ENCODE peak calls at places on chromosome 19, in eight cellular contexts. A, H, J, E, D, C, M and B are unnamed samples.

GRCh38 chr19:28497137-28497536 is 715.8 kb downstream of the UQCRFS1 start:
- DNase-seq in M (no peak), E (no peak), D (no peak), C (no peak), H (peak), A (no peak), J (peak), B (no peak)

GRCh38 chr19:16542894-16543498 is 759 bp upstream of the CHERP start:
- DNase-seq in A (peak), J (peak), D (no peak), E (no peak), M (no peak), H (no peak), C (no peak), B (no peak)

GRCh38 chr19:10230904-10231623 is at the start of gene S1PR2:
- DNase-seq in J (no peak), D (peak), M (peak), E (peak), A (peak), C (peak), H (peak), B (peak)

GRCh38 chr19:14383898-14384669 is 2.8 kb downstream of the ADGRE5 start:
- DNase-seq in D (no peak), A (peak), J (peak), E (peak), M (no peak), H (peak), C (no peak), B (peak)

GRCh38 chr19:35782589-35782988 is 7.2 kb downstream of the ARHGAP33 start:
- DNase-seq in J (no peak), A (no peak), D (peak), M (no peak), H (no peak), E (no peak), C (peak), B (no peak)

GRCh38 chr19:4596033-4596904 is 36.8 kb upstream of the SEMA6B start:
- DNase-seq in A (no peak), D (peak), J (no peak), C (no peak), E (no peak), M (no peak), H (no peak), B (no peak)

GRCh38 chr19:15421726-15422260 is 3.0 kb upstream of the AKAP8L start:
- DNase-seq in A (no peak), H (no peak), M (peak), E (peak), J (no peak), C (peak), D (peak), B (no peak)

GRCh38 chr19:28184997-28185396 is 1028.0 kb downstream of the UQCRFS1 start:
- DNase-seq in D (no peak), H (no peak), A (no peak), E (no peak), J (peak), M (no peak), C (no peak), B (no peak)

GRCh38 chr19:49338691-49339363 is 3.6 kb downstream of the CD37 start:
- DNase-seq in M (peak), A (peak), D (peak), H (peak), C (peak), J (peak), E (peak), B (peak)

GRCh38 chr19:15850385-15850784 is 34.9 kb upstream of the OR10H1 start:
- DNase-seq in J (no peak), D (no peak), C (no peak), A (no peak), E (no peak), H (no peak), M (no peak), B (no peak)

GRCh38 chr19:56566904-56567273 is 379 bp upstream of the ZNF470 start:
- DNase-seq in M (peak), C (no peak), J (peak), E (peak), D (peak), A (peak), H (no peak), B (no peak)

GRCh38 chr19:14556662-14557188 is 15.1 kb downstream of the NDUFB7 start:
- DNase-seq in E (peak), D (peak), H (peak), A (peak), J (peak), M (peak), C (peak), B (peak)

GRCh38 chr19:51259348-51260245 is 8.7 kb downstream of the SIGLECL1 start:
- DNase-seq in J (peak), E (no peak), H (no peak), C (no peak), M (no peak), D (no peak), A (peak), B (no peak)

GRCh38 chr19:19578241-19578640 is 40.2 kb downstream of the CILP2 start:
- DNase-seq in H (no peak), A (no peak), M (no peak), E (no peak), J (no peak), D (no peak), C (no peak), B (no peak)

GRCh38 chr19:41957838-41958366 is 1.2 kb downstream of the RABAC1 start:
- DNase-seq in C (peak), D (peak), H (peak), M (peak), E (peak), A (peak), J (peak), B (no peak)

GRCh38 chr19:42201489-42202289 is 15.8 kb downstream of the DEDD2 start:
- DNase-seq in J (no peak), C (no peak), H (no peak), A (peak), D (no peak), M (peak), E (no peak), B (peak)

GRCh38 chr19:39406656-39407393 is at the start of gene ZFP36:
- DNase-seq in A (peak), J (peak), H (peak), M (peak), D (peak), E (peak), C (peak), B (peak)
- TF ChIP-seq CTCF in A (peak), J (no peak), H (peak), M (no peak), D (no peak), E (no peak), C (no peak), B (no peak)

GRCh38 chr19:58380736-58381459 is at the start of gene ZNF837:
- DNase-seq in J (peak), E (peak), C (peak), H (peak), A (peak), D (peak), M (peak), B (peak)

GRCh38 chr19:58381460-58382220 is 810 bp upstream of the ZNF837 start:
- DNase-seq in C (no peak), H (no peak), E (peak), D (no peak), J (no peak), M (no peak), A (no peak), B (no peak)

GRCh38 chr19:58380037-58380735 is 644 bp downstream of the ZNF837 start:
- DNase-seq in M (no peak), J (no peak), C (no peak), D (no peak), E (peak), A (peak), H (no peak), B (no peak)

GRCh38 chr19:58382997-58383603 is 2.3 kb upstream of the ZNF837 start:
- DNase-seq in H (no peak), J (no peak), E (peak), M (no peak), C (no peak), A (no peak), D (no peak), B (no peak)

DNA sequence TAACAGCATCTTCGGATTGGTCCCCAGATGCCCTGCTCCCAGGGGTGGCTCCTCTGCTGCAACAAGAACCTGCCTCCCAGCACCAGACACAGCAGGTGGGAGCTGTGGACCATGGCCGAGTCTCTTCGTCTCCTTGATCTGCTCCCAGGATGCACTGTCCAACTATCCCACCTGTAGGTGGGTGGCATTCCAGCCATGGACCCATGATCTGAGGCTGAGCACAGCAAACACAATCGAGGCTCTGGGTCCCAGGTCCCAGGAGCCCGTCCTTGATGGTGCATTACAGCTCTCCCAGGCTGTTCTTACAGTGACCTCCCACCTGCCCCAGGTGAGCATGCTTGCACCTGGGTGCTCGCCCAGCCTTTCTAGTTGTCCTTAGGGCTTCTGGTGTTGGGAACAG is 1.6 kb downstream of the ZNF837 start:
- DNase-seq in H (no peak), J (no peak), A (no peak), D (no peak), M (no peak), E (peak), C (no peak), B (no peak)
- H3K4me3 ChIP-seq in H (no peak), J (no peak), A (no peak), D (no peak), M (no peak), E (no peak), C (no peak), B (no peak)

GRCh38 chr19:12792853-12793289 is 1.6 kb downstream of the JUNB start:
- DNase-seq in A (no peak), H (no peak), M (no peak), J (no peak), C (no peak), D (no peak), E (no peak), B (no peak)

GRCh38 chr19:12796146-12797071 is 5.1 kb downstream of the JUNB start:
- DNase-seq in H (peak), J (peak), C (peak), A (peak), D (peak), E (peak), M (peak), B (peak)

GRCh38 chr19:12794196-12794921 is 3.1 kb downstream of the JUNB start:
- DNase-seq in J (no peak), A (no peak), D (no peak), H (peak), M (no peak), E (no peak), C (no peak), B (no peak)

GRCh38 chr19:12793290-12794195 is 2.3 kb downstream of the JUNB start:
- DNase-seq in A (peak), M (peak), H (peak), C (peak), D (peak), E (peak), J (peak), B (peak)

GRCh38 chr19:12794936-12795335 is 3.6 kb downstream of the JUNB start:
- DNase-seq in E (no peak), J (no peak), C (no peak), A (no peak), M (no peak), H (no peak), D (no peak), B (no peak)
- TF ChIP-seq CTCF in E (no peak), J (no peak), C (no peak), A (no peak), M (no peak), H (no peak), D (no peak), B (no peak)

GRCh38 chr19:1650627-1651009 is 1.8 kb downstream of the TCF3 start:
- DNase-seq in M (no peak), E (no peak), J (no peak), C (peak), A (peak), D (no peak), H (peak), B (no peak)
- H3K4me3 ChIP-seq in M (peak), E (peak), J (peak), C (no peak), A (peak), D (no peak), H (peak), B (peak)